ENCODE peak calls at places on chromosomes 3 and 15, in five cellular contexts. I is SJSA1; U is GDM1; V is stimulated activated CD4-positive, alpha-beta T cell treated with anti-CD3 and anti-CD28 coated beads, Interleukin-12 subunit alpha, Interleukin-12 subunit beta, amount 100 ng/mL, for 4 hours; S is NCI-H526. G is an unnamed sample.

GRCh38 chr15:57861039-57861638 is 154.6 kb downstream of the POLR2M start:
- DNase-seq in U (peak; percentile 41), I (peak; percentile 45), S (peak; percentile 23), V (no peak), G (peak; percentile 64)

GRCh38 chr3:71128951-71129350 is 454.6 kb downstream of the FOXP1 start:
- DNase-seq in V (no peak), U (no peak), S (no peak), I (no peak), G (no peak)

GRCh38 chr3:174620855-174621457 is 238.2 kb upstream of the NAALADL2 start:
- DNase-seq in V (no peak), S (no peak), I (no peak), U (no peak), G (no peak)

GRCh38 chr3:104176706-104177105 is 1190.0 kb upstream of the ALCAM start:
- DNase-seq in U (no peak), V (no peak), S (no peak), I (no peak), G (no peak)

GRCh38 chr3:159881828-159882309 is 106.8 kb upstream of the IL12A start:
- DNase-seq in U (no peak), V (no peak), S (peak; percentile 59), I (no peak), G (no peak)

GRCh38 chr15:69704685-69705084 is 252.1 kb downstream of the RPLP1 start:
- DNase-seq in I (no peak), S (no peak), U (no peak), V (no peak), G (no peak)

GRCh38 chr15:41605566-41605965 is 46.6 kb downstream of the TYRO3 start:
- DNase-seq in I (no peak), V (no peak), S (no peak), U (no peak), G (no peak)

GRCh38 chr3:179663093-179663492 is 10.3 kb downstream of the USP13 start:
- DNase-seq in S (no peak), I (no peak), V (no peak), U (no peak), G (no peak)

GRCh38 chr15:51371271-51371670 is 29.8 kb downstream of the GLDN start:
- DNase-seq in U (no peak), S (no peak), V (no peak), I (no peak), G (no peak)

GRCh38 chr3:58924581-58924980 is 125.2 kb downstream of the CFAP20DC start:
- DNase-seq in U (no peak), V (no peak), I (no peak), S (no peak), G (no peak)

GRCh38 chr3:127456471-127457093 is 134.0 kb downstream of the TPRA1 start:
- DNase-seq in U (no peak), V (no peak), I (no peak), S (no peak), G (no peak)

GRCh38 chr15:85993116-85993515 is 86.6 kb upstream of the AGBL1 start:
- DNase-seq in S (no peak), V (no peak), I (peak; percentile 11), U (no peak), G (no peak)

GRCh38 chr3:9390265-9390888 is 7.0 kb upstream of the SETD5 start:
- DNase-seq in U (no peak), V (no peak), I (no peak), S (no peak), G (no peak)

GRCh38 chr15:51299187-51300015 is 39.0 kb downstream of the CYP19A1 start:
- DNase-seq in S (no peak), I (no peak), V (no peak), U (no peak), G (no peak)

GRCh38 chr15:77033729-77034619 is 36.9 kb downstream of the TSPAN3 start:
- DNase-seq in U (no peak), I (no peak), V (no peak), S (no peak), G (no peak)

GRCh38 chr15:48652510-48653076 is 7.1 kb upstream of the FBN1 start:
- DNase-seq in U (no peak), I (no peak), V (no peak), S (no peak), G (no peak)

GRCh38 chr15:67142142-67143092 is 77.0 kb downstream of the SMAD3 start:
- DNase-seq in V (no peak), S (no peak), I (peak; percentile 46), U (no peak), G (no peak)

G was measured in AML-193.